ENCODE peak calls at places on chromosomes 12 and 14, in ten cellular contexts. G is uterus, H is ovary, D is hepatocyte, I is PC-3, S is mucosa of descending colon, W is tibial artery, Y is RWPE2, Q is keratinocyte, E is pancreas. B is an unnamed sample. For H3K4me1, the result is how much of the 10 kb centered on the place peaks cover.

GRCh38 chr12:119692410-119692809 is 24.5 kb downstream of the PRKAB1 start:
- DNase-seq in E (no peak), S (no peak), D (no peak), Q (no peak), Y (no peak), I (no peak), W (no peak), H (no peak), G (no peak), B (no peak)

GRCh38 chr14:67934087-67934486 is 114.5 kb downstream of the RAD51B start:
- DNase-seq in D (peak), W (no peak), G (peak), Y (no peak), H (no peak), I (peak), S (peak), Q (peak), E (no peak), B (no peak)

GRCh38 chr14:106286697-106287290 is 760.4 kb downstream of the TMEM121 start:
- DNase-seq in G (no peak), H (no peak), Y (no peak), D (no peak), S (peak), I (no peak), Q (no peak), E (no peak), W (no peak), B (no peak)

GRCh38 chr12:120825337-120825736 is 78.8 kb downstream of the SPPL3 start:
- DNase-seq in S (no peak), I (no peak), W (no peak), Q (no peak), E (no peak), H (no peak), D (no peak), Y (no peak), G (no peak), B (no peak)

GRCh38 chr12:1594045-1594294 is 411 bp downstream of the FBXL14 start:
- DNase-seq in H (peak), G (no peak), Q (no peak), E (no peak), W (no peak), I (peak), D (no peak), S (no peak), Y (peak), B (peak)

GRCh38 chr12:8698830-8699330 is 1.1 kb downstream of the RIMKLB start:
- DNase-seq in S (no peak), I (no peak), H (no peak), Y (no peak), W (no peak), G (no peak), E (no peak), D (no peak), Q (no peak), B (no peak)

GRCh38 chr12:7994731-7995205 is 37.7 kb upstream of the FOXJ2 start:
- DNase-seq in Q (peak), W (no peak), I (peak), H (no peak), D (peak), S (no peak), G (no peak), E (no peak), Y (no peak), B (no peak)

GRCh38 chr12:92029902-92030586 is 115.6 kb downstream of the BTG1 start:
- DNase-seq in G (no peak), Q (no peak), E (no peak), Y (no peak), S (no peak), H (no peak), D (no peak), W (no peak), I (no peak), B (no peak)

GRCh38 chr12:107320929-107321618 is 227.7 kb upstream of the CRY1 start:
- DNase-seq in D (peak), H (no peak), Y (peak), W (no peak), E (no peak), G (no peak), Q (peak), I (peak), S (peak), B (no peak)

GRCh38 chr14:32134448-32135070 is 57.5 kb downstream of the ARHGAP5 start:
- DNase-seq in H (no peak), Y (no peak), Q (no peak), S (no peak), I (peak), E (no peak), D (no peak), G (no peak), W (no peak), B (no peak)

GRCh38 chr14:74945261-74945851 is 10.0 kb downstream of the PGF start:
- DNase-seq in G (no peak), W (no peak), H (no peak), I (peak), D (peak), Q (no peak), S (peak), E (no peak), Y (no peak), B (no peak)

GRCh38 chr12:11893998-11894397 is 176.7 kb upstream of the BCL2L14 start:
- DNase-seq in G (no peak), S (no peak), W (no peak), H (no peak), I (no peak), D (no peak), Y (no peak), E (no peak), Q (no peak), B (no peak)

GRCh38 chr14:101055106-101055662 is 151.7 kb upstream of the RTL1 start:
- DNase-seq in D (no peak), W (no peak), Q (no peak), G (no peak), I (peak), Y (no peak), S (no peak), H (no peak), E (peak), B (no peak)

GRCh38 chr12:111444706-111445310 is 39.1 kb downstream of the SH2B3 start:
- DNase-seq in I (no peak), D (peak), Q (no peak), H (no peak), Y (no peak), S (peak), W (peak), G (peak), E (no peak), B (peak)

GRCh38 chr12:54125950-54126695 is 62.7 kb downstream of the SMUG1 start:
- DNase-seq in H (peak), S (peak), Y (no peak), G (peak), W (peak), E (peak), I (no peak), D (no peak), Q (no peak), B (no peak)

GRCh38 chr12:101877816-101878811 is 734 bp downstream of the DRAM1 start:
- DNase-seq in W (peak), Q (no peak), H (no peak), G (peak), I (peak), S (peak), D (peak), Y (no peak), E (no peak), B (peak)

GRCh38 chr14:55092326-55092725 is 36.7 kb upstream of the LGALS3 start:
- DNase-seq in D (no peak), W (no peak), I (no peak), Y (no peak), E (no peak), S (peak), Q (no peak), G (no peak), H (no peak), B (no peak)

GRCh38 chr12:7872565-7873304 is at the start of gene SLC2A14:
- DNase-seq in G (no peak), H (no peak), D (no peak), E (no peak), I (no peak), S (no peak), W (no peak), Q (no peak), Y (no peak), B (no peak)

GRCh38 chr14:50040401-50040775 is 76.0 kb downstream of the VCPKMT start:
- DNase-seq in S (peak), Q (no peak), Y (no peak), D (peak), H (no peak), G (no peak), W (no peak), I (peak), E (no peak), B (no peak)

GRCh38 chr14:94805726-94806288 is 35.9 kb upstream of the GSC start:
- DNase-seq in Y (no peak), Q (no peak), W (no peak), G (peak), S (peak), I (no peak), E (no peak), H (no peak), D (peak), B (no peak)

GRCh38 chr14:78567343-78567742 is 397.2 kb downstream of the NRXN3 start:
- DNase-seq in I (no peak), H (no peak), Q (no peak), E (no peak), W (no peak), D (no peak), Y (no peak), G (no peak), S (no peak), B (no peak)

GRCh38 chr14:25698111-25698510 is 648.2 kb upstream of the STXBP6 start:
- DNase-seq in I (no peak), E (no peak), H (no peak), G (no peak), W (no peak), Q (no peak), S (no peak), D (no peak), Y (no peak), B (no peak)

GRCh38 chr14:104361101-104361591 is 218.4 kb upstream of the C14orf180 start:
- DNase-seq in D (no peak), S (no peak), Y (peak), W (peak), Q (no peak), E (peak), I (no peak), H (peak), G (no peak), B (no peak)

GRCh38 chr12:19130224-19131019 is 889 bp downstream of the PLEKHA5 start:
- DNase-seq in H (peak), W (peak), E (peak), G (peak), S (peak), I (peak), D (peak), Y (no peak), Q (no peak), B (peak)

GRCh38 chr14:61898568-61898967 is 136.3 kb downstream of the SNAPC1 start:
- DNase-seq in S (no peak), G (no peak), D (no peak), I (no peak), E (no peak), Q (no peak), W (no peak), Y (no peak), H (no peak), B (no peak)

GRCh38 chr14:45085004-45085403 is 1.1 kb downstream of the PRPF39 start:
- DNase-seq in D (peak), Y (no peak), I (peak), H (no peak), E (no peak), G (no peak), Q (no peak), W (no peak), S (no peak), B (no peak)

GRCh38 chr14:61615743-61616523 is 79.4 kb upstream of the HIF1A start:
- DNase-seq in H (no peak), Q (no peak), W (no peak), Y (no peak), E (no peak), S (no peak), D (no peak), I (peak), G (no peak), B (no peak)

GRCh38 chr14:102591372-102591943 is 991 bp upstream of the RCOR1 start:
- DNase-seq in S (peak), Q (no peak), I (no peak), E (peak), H (peak), G (peak), W (peak), D (peak), Y (no peak), B (peak)

GRCh38 chr12:88360349-88360748 is 218.2 kb downstream of the TMTC3 start:
- DNase-seq in D (no peak), Q (no peak), Y (no peak), W (no peak), E (no peak), G (no peak), H (no peak), I (no peak), S (no peak), B (no peak)

GRCh38 chr14:100065942-100066574 is 836 bp downstream of the EVL start:
- DNase-seq in W (no peak), Q (no peak), G (no peak), I (no peak), S (peak), H (no peak), Y (no peak), E (no peak), D (no peak), B (peak)

GRCh38 chr12:4781212-4781611 is 61.0 kb downstream of the GALNT8 start:
- DNase-seq in S (no peak), Q (no peak), W (no peak), I (peak), G (no peak), E (no peak), Y (no peak), H (no peak), D (no peak), B (peak)

GRCh38 chr12:132557969-132558856 is 52.2 kb downstream of the LRCOL1 start:
- DNase-seq in G (no peak), I (no peak), Q (no peak), W (no peak), Y (no peak), D (no peak), S (no peak), E (no peak), H (no peak), B (no peak)

GRCh38 chr12:18275974-18276373 is 14.7 kb downstream of the PIK3C2G start:
- DNase-seq in I (peak), Y (no peak), D (no peak), H (no peak), W (no peak), G (no peak), Q (no peak), S (no peak), E (no peak), B (no peak)

GRCh38 chr12:92614502-92614901 is 88.3 kb upstream of the PLEKHG7 start:
- DNase-seq in Q (no peak), G (no peak), D (no peak), H (no peak), W (no peak), E (no peak), Y (no peak), I (no peak), S (no peak), B (no peak)

GRCh38 chr12:130829391-130830245 is 9.4 kb downstream of the STX2 start:
- DNase-seq in G (no peak), I (no peak), W (no peak), S (no peak), E (no peak), D (no peak), Y (no peak), Q (no peak), H (no peak), B (no peak)

GRCh38 chr14:66490143-66491111 is 4.3 kb downstream of the CCDC196 start:
- DNase-seq in E (no peak), I (no peak), G (no peak), D (no peak), Y (no peak), Q (no peak), H (no peak), S (no peak), W (no peak), B (no peak)

GRCh38 chr12:54300732-54301427 is at the start of gene NFE2:
- DNase-seq in G (peak), Q (no peak), Y (peak), E (peak), I (peak), S (peak), W (no peak), D (peak), H (no peak), B (peak)

GRCh38 chr12:30880061-30880460 is 46.5 kb upstream of the TSPAN11 start:
- DNase-seq in H (no peak), W (no peak), I (no peak), G (no peak), Y (no peak), S (no peak), E (no peak), D (peak), Q (no peak), B (no peak)

DNA sequence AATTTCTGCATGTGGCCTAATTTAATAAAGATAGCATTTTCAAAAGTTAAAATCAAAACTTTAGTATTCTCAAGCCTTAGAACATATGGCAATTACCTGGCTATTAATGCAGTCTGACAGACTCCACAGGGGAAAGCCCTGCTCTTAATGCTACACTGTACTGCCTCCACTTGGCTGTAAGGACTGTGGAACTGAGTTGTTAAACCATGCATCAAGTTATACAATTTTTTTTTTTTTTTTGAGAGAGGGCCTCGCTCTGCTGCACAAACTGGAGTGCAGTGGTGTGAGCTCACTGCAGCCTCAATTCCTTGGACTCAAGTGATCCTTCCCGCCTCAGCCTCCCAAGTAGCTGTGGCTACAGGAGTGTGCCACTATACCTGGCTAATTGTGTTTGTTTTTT is 19.0 kb upstream of the NDUFA12 start:
- DNase-seq in W (no peak), H (no peak), G (no peak), D (no peak), S (no peak), Q (no peak), Y (no peak), I (no peak), E (no peak), B (no peak)
- H3K4me3 ChIP-seq in W (no peak), H (no peak), G (no peak), D (no peak), S (no peak), Q (no peak), Y (no peak), I (no peak), E (no peak), B (no peak)

GRCh38 chr14:35121026-35121886 is 534 bp downstream of the PPP2R3C start:
- DNase-seq in H (peak), G (peak), I (no peak), Q (no peak), E (no peak), D (peak), S (peak), W (no peak), Y (no peak), B (peak)
- H3K4me1 ChIP-seq in H (under half), G (under half), I (under half), Q (under half), E (under half), D (under half), S (under half), W (under half), Y (under half), B (under half)

DNA sequence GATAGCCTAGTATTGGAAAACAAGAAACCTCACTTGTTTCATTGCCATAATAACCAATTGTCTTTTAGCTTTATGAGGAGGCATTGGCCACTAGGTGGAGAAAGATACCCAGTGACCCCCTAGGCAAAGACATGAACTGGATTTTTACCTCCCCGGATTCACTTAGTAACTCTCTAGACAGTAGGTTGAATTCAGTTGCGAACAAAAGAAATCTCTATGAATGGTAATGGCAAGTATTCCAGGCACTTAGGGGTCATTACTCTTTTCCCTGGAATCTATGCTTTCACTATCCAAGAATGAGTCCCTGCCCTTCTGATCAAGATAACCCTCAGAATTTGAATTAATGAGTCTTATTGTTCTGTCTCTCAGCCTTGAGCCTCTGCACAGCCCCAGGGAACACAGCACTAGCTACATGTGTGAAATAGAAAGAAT is 29.5 kb upstream of the RHOJ start:
- DNase-seq in E (no peak), H (no peak), I (peak), D (peak), W (no peak), Y (no peak), Q (peak), G (no peak), S (peak), B (no peak)
- TF ChIP-seq CTCF in E (peak), H (peak), I (peak), D (peak), W (peak), Y (peak), Q (peak), G (peak), S (no peak), B (no peak)

GRCh38 chr12:122646568-122647220 is 56.5 kb downstream of the HCAR2 start:
- DNase-seq in H (no peak), Y (no peak), G (no peak), E (no peak), D (no peak), Q (no peak), W (no peak), I (peak), S (peak), B (no peak)
- H3K4me3 ChIP-seq in H (no peak), Y (no peak), G (no peak), E (no peak), D (no peak), Q (no peak), W (no peak), I (no peak), S (no peak), B (no peak)

B was measured in colonic mucosa.